ENCODE peak calls at places on chromosome 13, in nine cellular contexts. U, T, G, E, C, A, S, X and J are unnamed samples.

GRCh38 chr13:95707442-95708389 is 30.8 kb downstream of the DNAJC3 start:
- DNase-seq in E (no peak), A (no peak), C (no peak), S (no peak), U (no peak), G (no peak), X (no peak), T (no peak), J (no peak)

GRCh38 chr13:107867701-107868661 is 347.4 kb downstream of the LIG4 start:
- DNase-seq in E (peak), U (no peak), G (peak), S (no peak), T (peak), A (peak), X (peak), C (peak), J (no peak)

GRCh38 chr13:111204438-111205177 is 89.5 kb downstream of the ARHGEF7 start:
- DNase-seq in E (no peak), S (no peak), G (peak), X (peak), C (peak), U (no peak), T (peak), A (peak), J (no peak)

GRCh38 chr13:49100637-49101570 is 119.2 kb upstream of the MLNR start:
- DNase-seq in G (no peak), C (no peak), U (no peak), E (no peak), S (no peak), X (no peak), T (no peak), A (no peak), J (no peak)

GRCh38 chr13:33126909-33127607 is 110.8 kb downstream of the KL start:
- DNase-seq in E (no peak), C (peak), T (peak), S (no peak), X (no peak), U (no peak), G (no peak), A (peak), J (no peak)

GRCh38 chr13:45691667-45692066 is 10.5 kb upstream of the CBY2 start:
- DNase-seq in C (no peak), X (no peak), G (no peak), U (no peak), A (no peak), T (no peak), S (no peak), E (no peak), J (no peak)

GRCh38 chr13:36819811-36820140 is 754 bp downstream of the RFXAP start:
- DNase-seq in E (peak), X (no peak), G (peak), S (peak), U (no peak), A (peak), C (peak), T (peak), J (no peak)

GRCh38 chr13:84417426-84417825 is 535.2 kb upstream of the SLITRK1 start:
- DNase-seq in A (peak), E (no peak), U (no peak), S (no peak), T (peak), G (no peak), X (no peak), C (no peak), J (no peak)

GRCh38 chr13:34335662-34336007 is 517.7 kb downstream of the RFC3 start:
- DNase-seq in G (no peak), T (no peak), E (no peak), X (no peak), C (no peak), U (no peak), A (no peak), S (no peak), J (peak)

GRCh38 chr13:98761126-98761978 is 8.9 kb upstream of the SLC15A1 start:
- DNase-seq in A (peak), T (peak), E (no peak), C (peak), S (peak), U (no peak), X (no peak), G (no peak), J (peak)

GRCh38 chr13:99981115-99982020 is at the start of gene ZIC2:
- DNase-seq in T (no peak), U (no peak), X (no peak), C (no peak), S (peak), E (peak), A (peak), G (peak), J (no peak)

GRCh38 chr13:75505966-75506365 is 24.0 kb upstream of the TBC1D4 start:
- DNase-seq in C (no peak), S (no peak), E (no peak), G (no peak), T (no peak), A (no peak), X (no peak), U (no peak), J (no peak)

GRCh38 chr13:43529796-43530195 is 257.0 kb downstream of the ENOX1 start:
- DNase-seq in C (no peak), A (no peak), G (no peak), X (no peak), U (no peak), S (no peak), T (no peak), E (no peak), J (peak)

GRCh38 chr13:45396548-45397095 is 21.6 kb downstream of the SLC25A30 start:
- DNase-seq in U (no peak), A (no peak), E (no peak), C (peak), G (no peak), T (peak), X (no peak), S (no peak), J (no peak)

GRCh38 chr13:95115525-95115924 is 185.7 kb downstream of the ABCC4 start:
- DNase-seq in U (no peak), T (peak), S (no peak), G (no peak), A (no peak), E (peak), X (no peak), C (no peak), J (no peak)

GRCh38 chr13:75366380-75367280 is 115.3 kb downstream of the TBC1D4 start:
- DNase-seq in S (no peak), A (no peak), X (no peak), T (peak), C (no peak), U (no peak), E (no peak), G (no peak), J (no peak)

GRCh38 chr13:46385946-46386345 is 1.1 kb downstream of the RUBCNL start:
- DNase-seq in X (no peak), G (peak), A (peak), C (no peak), U (no peak), S (peak), T (no peak), E (no peak), J (no peak)

GRCh38 chr13:89066868-89067466 is 1395.8 kb downstream of the SLITRK5 start:
- DNase-seq in E (peak), G (peak), X (no peak), T (peak), U (no peak), C (peak), S (peak), A (peak), J (peak)

GRCh38 chr13:34208326-34208725 is 390.4 kb downstream of the RFC3 start:
- DNase-seq in E (no peak), G (no peak), A (peak), T (no peak), U (no peak), S (no peak), C (peak), X (no peak), J (no peak)

GRCh38 chr13:34035676-34036325 is 217.9 kb downstream of the RFC3 start:
- DNase-seq in T (no peak), E (peak), U (no peak), C (no peak), A (peak), X (no peak), S (no peak), G (no peak), J (peak)

GRCh38 chr13:45073809-45074208 is 46.5 kb upstream of the GTF2F2 start:
- DNase-seq in C (no peak), T (no peak), U (no peak), S (no peak), A (no peak), X (no peak), G (no peak), E (peak), J (no peak)

GRCh38 chr13:50149143-50149703 is 134.0 kb downstream of the KCNRG start:
- DNase-seq in X (no peak), U (no peak), E (no peak), T (no peak), A (no peak), C (no peak), G (no peak), S (no peak), J (peak)

GRCh38 chr13:94470126-94470525 is 9.4 kb downstream of the DCT start:
- DNase-seq in T (no peak), X (no peak), S (no peak), U (no peak), E (no peak), G (no peak), A (no peak), C (no peak), J (no peak)

GRCh38 chr13:85935868-85936467 is 136.7 kb upstream of the SLITRK6 start:
- DNase-seq in U (no peak), E (no peak), X (no peak), A (no peak), T (no peak), G (no peak), S (no peak), C (no peak), J (no peak)

GRCh38 chr13:105603283-105603682 is 932.2 kb downstream of the EFNB2 start:
- DNase-seq in C (no peak), A (no peak), X (no peak), E (no peak), U (no peak), T (no peak), G (no peak), S (no peak), J (no peak)

GRCh38 chr13:21020176-21020575 is 41.2 kb downstream of the LATS2 start:
- DNase-seq in U (no peak), T (no peak), C (no peak), A (peak), E (no peak), S (no peak), G (no peak), X (no peak), J (no peak)

GRCh38 chr13:59447846-59448620 is 715.7 kb downstream of the DIAPH3 start:
- DNase-seq in S (no peak), T (peak), C (no peak), G (peak), A (peak), E (no peak), X (no peak), U (no peak), J (no peak)

GRCh38 chr13:114062754-114063153 is 69.7 kb downstream of the RASA3 start:
- DNase-seq in G (no peak), E (no peak), A (peak), C (no peak), U (no peak), X (no peak), S (no peak), T (no peak), J (no peak)

GRCh38 chr13:26616126-26616525 is 58.6 kb downstream of the WASF3 start:
- DNase-seq in C (peak), G (no peak), T (peak), E (no peak), X (no peak), S (no peak), A (peak), U (no peak), J (no peak)

GRCh38 chr13:43558942-43559341 is 227.8 kb downstream of the ENOX1 start:
- DNase-seq in X (no peak), C (no peak), T (no peak), S (no peak), E (no peak), U (no peak), G (no peak), A (no peak), J (no peak)

GRCh38 chr13:108681986-108682562 is 52.7 kb downstream of the MYO16 start:
- DNase-seq in E (no peak), S (no peak), U (no peak), T (no peak), C (no peak), G (no peak), X (no peak), A (no peak), J (no peak)

GRCh38 chr13:107835339-107836018 is 379.9 kb downstream of the LIG4 start:
- DNase-seq in C (peak), S (no peak), U (no peak), E (no peak), G (no peak), X (no peak), A (peak), T (peak), J (no peak)

GRCh38 chr13:51817717-51818116 is 13.8 kb upstream of the DHRS12 start:
- DNase-seq in S (no peak), C (no peak), A (no peak), G (no peak), E (no peak), X (no peak), U (no peak), T (no peak), J (no peak)

GRCh38 chr13:80436571-80437169 is 95.7 kb upstream of the SPRY2 start:
- DNase-seq in A (no peak), E (no peak), C (peak), G (no peak), T (peak), U (no peak), X (no peak), S (no peak), J (no peak)

GRCh38 chr13:94033830-94034642 is 445.4 kb downstream of the DCT start:
- DNase-seq in C (no peak), T (no peak), U (no peak), A (no peak), G (no peak), S (no peak), X (no peak), E (no peak), J (no peak)

DNA sequence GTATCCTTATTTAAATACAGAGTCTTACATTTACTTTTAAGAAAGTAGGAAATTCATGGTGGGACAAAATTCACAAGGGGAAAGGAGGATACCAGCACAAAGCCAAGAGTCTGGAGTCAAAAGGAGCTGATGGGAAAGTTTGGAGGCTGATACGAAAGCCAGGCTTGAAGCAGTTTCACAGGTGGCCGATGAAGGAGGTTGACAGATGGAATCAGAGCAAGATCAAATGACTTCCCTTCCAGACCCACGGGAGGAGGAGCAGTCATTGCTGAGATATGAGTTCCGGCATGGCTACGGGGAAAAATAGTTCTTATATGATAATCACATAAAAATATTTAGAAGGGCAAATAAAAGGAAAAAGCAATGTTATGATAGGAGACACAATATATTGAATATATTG is 65.0 kb downstream of the DGKH start:
- DNase-seq in G (no peak), X (no peak), U (no peak), S (no peak), E (no peak), C (no peak), T (no peak), A (no peak), J (no peak)
- H3K4me3 ChIP-seq in G (no peak), X (no peak), U (no peak), S (no peak), E (no peak), C (no peak), T (no peak), A (no peak), J (no peak)

GRCh38 chr13:41017153-41017552 is 2.0 kb downstream of the ELF1 start:
- DNase-seq in C (peak), X (no peak), T (no peak), S (peak), E (peak), U (peak), G (no peak), A (no peak), J (no peak)

GRCh38 chr13:41019578-41020347 is 647 bp upstream of the ELF1 start:
- DNase-seq in E (no peak), X (no peak), U (no peak), T (no peak), G (no peak), A (no peak), C (no peak), S (no peak), J (no peak)

GRCh38 chr13:41019027-41019487 is at the start of gene ELF1:
- DNase-seq in T (peak), A (peak), S (peak), E (peak), X (no peak), G (no peak), C (peak), U (peak), J (peak)

GRCh38 chr13:41018583-41018909 is 570 bp downstream of the ELF1 start:
- DNase-seq in U (no peak), C (no peak), E (no peak), T (no peak), S (no peak), A (no peak), G (no peak), X (no peak), J (no peak)

GRCh38 chr13:41017744-41018582 is 1.2 kb downstream of the ELF1 start:
- DNase-seq in E (peak), T (no peak), X (no peak), U (no peak), C (peak), G (no peak), S (peak), A (no peak), J (no peak)
- H3K4me3 ChIP-seq in E (peak), T (no peak), X (peak), U (peak), C (peak), G (no peak), S (peak), A (no peak), J (peak)

GRCh38 chr13:112711528-112712265 is 21.9 kb downstream of the ATP11A start:
- DNase-seq in A (peak), T (peak), S (peak), C (peak), U (peak), G (peak), E (peak), X (peak), J (no peak)
- H3K4me3 ChIP-seq in A (peak), T (peak), S (no peak), C (peak), U (no peak), G (peak), E (peak), X (peak), J (no peak)

DNA sequence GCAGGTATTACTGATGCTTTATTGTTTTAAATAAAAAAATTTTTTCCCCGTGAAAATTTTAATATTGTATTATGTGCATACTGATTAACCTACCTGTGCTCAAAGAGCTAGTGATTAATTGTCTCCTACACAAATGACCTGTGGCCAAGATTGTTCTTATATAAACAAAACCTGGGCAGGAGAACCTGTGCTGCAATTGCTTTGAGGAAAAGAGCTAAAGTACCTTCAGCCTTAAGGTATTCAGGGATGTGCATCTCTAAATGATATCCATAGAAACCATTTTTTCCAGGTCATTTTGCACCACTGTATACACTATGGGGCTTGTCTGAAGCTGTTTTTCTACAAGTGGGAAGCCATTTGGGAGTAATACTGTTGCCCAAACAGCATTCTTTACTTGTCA is 1.2 kb downstream of the FRY start:
- DNase-seq in X (no peak), T (no peak), A (no peak), C (no peak), G (no peak), S (no peak), E (no peak), U (no peak), J (peak)
- H3K4me3 ChIP-seq in X (no peak), T (no peak), A (no peak), C (no peak), G (peak), S (no peak), E (no peak), U (no peak), J (no peak)

GRCh38 chr13:106685142-106685541 is 117.2 kb upstream of the ARGLU1 start:
- DNase-seq in C (no peak), S (no peak), E (no peak), A (no peak), T (no peak), X (no peak), U (no peak), G (peak), J (no peak)
- H3K4me3 ChIP-seq in C (no peak), S (no peak), E (no peak), A (no peak), T (no peak), X (no peak), U (no peak), G (no peak), J (no peak)

DNA sequence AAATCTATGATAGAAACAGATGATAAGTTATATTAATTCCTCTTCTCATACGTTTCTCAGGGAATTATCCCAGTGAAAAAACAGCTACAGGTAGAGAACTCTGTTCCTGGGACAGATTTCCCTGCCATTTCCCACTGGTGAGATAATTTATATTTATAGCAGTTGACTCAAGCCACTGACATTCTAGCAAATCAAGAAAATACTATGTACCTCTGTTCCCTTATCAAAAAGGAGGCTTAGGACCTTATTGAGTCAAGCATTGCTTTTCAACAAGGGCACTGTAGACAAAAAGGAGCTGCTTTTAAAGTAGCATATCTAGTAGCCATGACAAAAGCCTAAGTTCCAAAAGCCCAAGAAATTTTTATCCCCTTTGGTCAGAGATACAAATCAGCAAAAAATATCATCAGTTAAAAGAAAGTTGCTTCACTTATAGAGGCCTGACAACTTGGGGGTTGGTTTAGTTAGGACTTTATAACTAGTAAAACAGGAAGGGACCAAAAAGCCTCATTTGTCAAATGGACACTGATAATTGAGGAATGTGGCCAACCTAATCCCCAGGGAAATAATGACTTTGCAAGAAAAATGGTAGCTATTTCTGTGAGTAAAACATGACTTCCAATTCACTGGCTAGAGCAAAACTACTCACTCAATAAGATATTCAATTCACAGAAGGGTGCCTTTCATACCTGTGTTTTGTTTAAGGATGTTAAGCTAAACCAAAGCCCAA is 652.5 kb downstream of the SLITRK1 start:
- DNase-seq in G (no peak), A (peak), C (peak), S (no peak), X (no peak), T (peak), U (no peak), E (no peak), J (no peak)
- H3K4me3 ChIP-seq in G (no peak), A (no peak), C (no peak), S (no peak), X (no peak), T (no peak), U (no peak), E (no peak), J (no peak)

GRCh38 chr13:30585748-30586262 is 31.9 kb upstream of the USPL1 start:
- DNase-seq in C (peak), G (no peak), X (no peak), T (peak), U (no peak), A (peak), S (no peak), E (no peak), J (no peak)
- H3K4me3 ChIP-seq in C (no peak), G (no peak), X (no peak), T (no peak), U (no peak), A (no peak), S (no peak), E (no peak), J (no peak)

GRCh38 chr13:74026753-74027152 is 107.5 kb downstream of the KLF12 start:
- DNase-seq in G (no peak), C (peak), U (peak), T (peak), X (no peak), E (no peak), A (no peak), S (peak), J (no peak)
- H3K4me3 ChIP-seq in G (no peak), C (no peak), U (no peak), T (no peak), X (no peak), E (no peak), A (no peak), S (peak), J (no peak)